ENCODE peak calls at places on chromosomes 11 and 22, in four cellular contexts. M is ovary, V is spleen, H is heart left ventricle. K is an unnamed sample.

GRCh38 chr11:73983764-73984543 is 1.3 kb upstream of the UCP2 start:
- DNase-seq in H (no peak), V (peak), M (no peak), K (no peak)

GRCh38 chr22:37420656-37421467 is 6.4 kb downstream of the ELFN2 start:
- DNase-seq in V (no peak), M (no peak), H (no peak), K (no peak)

GRCh38 chr11:65310756-65311155 is 3.9 kb upstream of the CDC42EP2 start:
- DNase-seq in H (no peak), V (no peak), M (no peak), K (no peak)

GRCh38 chr11:99822846-99823565 is 802.3 kb downstream of the CNTN5 start:
- DNase-seq in H (no peak), V (no peak), M (no peak), K (no peak)

GRCh38 chr22:31055322-31056159 is 25.6 kb upstream of the SMTN start:
- DNase-seq in V (no peak), M (peak), H (peak), K (no peak)

GRCh38 chr11:12871251-12871650 is 137.9 kb upstream of the RASSF10 start:
- DNase-seq in M (no peak), H (no peak), V (no peak), K (no peak)

GRCh38 chr22:49018601-49019000 is 809.1 kb downstream of the BRD1 start:
- DNase-seq in V (peak), M (peak), H (peak), K (no peak)

GRCh38 chr11:85844439-85845051 is 10.6 kb upstream of the CCDC83 start:
- DNase-seq in H (no peak), V (no peak), M (no peak), K (no peak)

GRCh38 chr11:86460461-86461404 is 86.0 kb downstream of the CCDC81 start:
- DNase-seq in V (no peak), M (no peak), H (no peak), K (no peak)

GRCh38 chr11:134226806-134227325 is 2.4 kb downstream of the VPS26B start:
- DNase-seq in H (no peak), M (no peak), V (no peak), K (no peak)

GRCh38 chr11:17694711-17695110 is 24.7 kb upstream of the MYOD1 start:
- DNase-seq in H (no peak), M (no peak), V (no peak), K (no peak)

GRCh38 chr11:55172734-55173415 is 89.1 kb upstream of the TRIM48 start:
- DNase-seq in H (no peak), V (peak), M (no peak), K (no peak)

GRCh38 chr11:31809857-31810778 is 1.0 kb downstream of the PAX6 start:
- DNase-seq in M (no peak), H (no peak), V (peak), K (no peak)

GRCh38 chr11:32839308-32839707 is 9.6 kb downstream of the PRRG4 start:
- DNase-seq in M (no peak), V (no peak), H (no peak), K (no peak)

GRCh38 chr11:93370260-93370659 is 39.7 kb downstream of the DEUP1 start:
- DNase-seq in V (no peak), H (no peak), M (no peak), K (no peak)

GRCh38 chr22:26568207-26568706 is 21.7 kb downstream of the TPST2 start:
- DNase-seq in M (no peak), H (no peak), V (no peak), K (no peak)

GRCh38 chr22:47354668-47355387 is 592.4 kb downstream of the TBC1D22A start:
- DNase-seq in V (no peak), M (no peak), H (no peak), K (no peak)

GRCh38 chr11:60127311-60127811 is 38.9 kb downstream of the MS4A2 start:
- DNase-seq in H (no peak), V (no peak), M (no peak), K (no peak)

GRCh38 chr11:116819049-116819448 is 4.1 kb downstream of the APOA4 start:
- DNase-seq in V (no peak), H (no peak), M (no peak), K (no peak)

GRCh38 chr11:113935858-113936257 is 31.3 kb downstream of the HTR3B start:
- DNase-seq in V (no peak), M (no peak), H (no peak), K (no peak)

GRCh38 chr22:19821523-19822300 is 33.0 kb downstream of the GNB1L start:
- DNase-seq in H (no peak), V (no peak), M (peak), K (no peak)

GRCh38 chr11:46252373-46252914 is 25.0 kb upstream of the CREB3L1 start:
- DNase-seq in V (no peak), M (no peak), H (no peak), K (no peak)

GRCh38 chr22:39173787-39174497 is 21.5 kb upstream of the CBX7 start:
- DNase-seq in M (no peak), V (peak), H (no peak), K (peak)

GRCh38 chr22:42294034-42294985 is 23.9 kb upstream of the TCF20 start:
- DNase-seq in M (no peak), V (no peak), H (peak), K (no peak)

GRCh38 chr11:76566811-76567210 is 103.7 kb downstream of the LRRC32 start:
- DNase-seq in H (no peak), V (no peak), M (no peak), K (no peak)

GRCh38 chr11:2730323-2731284 is 30.8 kb upstream of the KCNQ1OT1 start:
- DNase-seq in V (no peak), H (no peak), M (no peak), K (no peak)

GRCh38 chr11:65381721-65382035 is 768 bp downstream of the SLC25A45 start:
- DNase-seq in H (peak), V (no peak), M (no peak), K (no peak)

GRCh38 chr11:13233173-13233572 is 44.4 kb upstream of the BMAL1 start:
- DNase-seq in M (no peak), H (no peak), V (no peak), K (no peak)

GRCh38 chr22:35496768-35497312 is 43.8 kb upstream of the RASD2 start:
- DNase-seq in M (no peak), V (no peak), H (no peak), K (no peak)

GRCh38 chr11:97364047-97364446 is 974.2 kb downstream of the JRKL start:
- DNase-seq in V (no peak), M (no peak), H (no peak), K (no peak)

GRCh38 chr11:89436071-89436470 is 55.1 kb downstream of the NOX4 start:
- DNase-seq in H (no peak), V (no peak), M (no peak), K (no peak)

GRCh38 chr11:4881860-4882500 is at the start of gene OR51T1:
- DNase-seq in M (no peak), H (no peak), V (no peak), K (no peak)

GRCh38 chr22:19667872-19668740 is 46.2 kb upstream of the SEPTIN5 start:
- DNase-seq in H (no peak), M (no peak), V (no peak), K (no peak)

GRCh38 chr22:23061471-23062280 is 8.6 kb upstream of the GNAZ start:
- DNase-seq in V (peak), H (peak), M (no peak), K (no peak)

GRCh38 chr11:59787816-59788215 is 22.8 kb downstream of the MRPL16 start:
- DNase-seq in H (no peak), M (no peak), V (no peak), K (no peak)

GRCh38 chr11:30488304-30488998 is 97.7 kb downstream of the MPPED2 start:
- DNase-seq in V (no peak), H (no peak), M (no peak), K (no peak)

GRCh38 chr11:133343951-133344350 is 188.3 kb downstream of the OPCML start:
- DNase-seq in H (no peak), V (no peak), M (no peak), K (no peak)

GRCh38 chr11:92870241-92870826 is 99.1 kb upstream of the MTNR1B start:
- DNase-seq in M (no peak), H (no peak), V (no peak), K (no peak)

GRCh38 chr11:124837491-124837856 is 27.8 kb upstream of the ROBO3 start:
- DNase-seq in V (no peak), M (no peak), H (peak), K (no peak)

GRCh38 chr11:68330700-68331337 is 18.4 kb downstream of the LRP5 start:
- DNase-seq in M (no peak), V (no peak), H (no peak), K (no peak)

GRCh38 chr11:68328374-68329091 is 16.1 kb downstream of the LRP5 start:
- DNase-seq in H (no peak), V (no peak), M (no peak), K (no peak)

GRCh38 chr11:68329496-68329895 is 17.1 kb downstream of the LRP5 start:
- DNase-seq in M (no peak), H (no peak), V (no peak), K (no peak)

GRCh38 chr11:68331338-68331947 is 19.1 kb downstream of the LRP5 start:
- DNase-seq in V (no peak), H (no peak), M (no peak), K (no peak)

GRCh38 chr11:68329993-68330699 is 17.8 kb downstream of the LRP5 start:
- DNase-seq in V (no peak), H (no peak), M (no peak), K (no peak)
- H3K4me3 ChIP-seq in V (no peak), H (no peak), M (no peak), K (no peak)

DNA sequence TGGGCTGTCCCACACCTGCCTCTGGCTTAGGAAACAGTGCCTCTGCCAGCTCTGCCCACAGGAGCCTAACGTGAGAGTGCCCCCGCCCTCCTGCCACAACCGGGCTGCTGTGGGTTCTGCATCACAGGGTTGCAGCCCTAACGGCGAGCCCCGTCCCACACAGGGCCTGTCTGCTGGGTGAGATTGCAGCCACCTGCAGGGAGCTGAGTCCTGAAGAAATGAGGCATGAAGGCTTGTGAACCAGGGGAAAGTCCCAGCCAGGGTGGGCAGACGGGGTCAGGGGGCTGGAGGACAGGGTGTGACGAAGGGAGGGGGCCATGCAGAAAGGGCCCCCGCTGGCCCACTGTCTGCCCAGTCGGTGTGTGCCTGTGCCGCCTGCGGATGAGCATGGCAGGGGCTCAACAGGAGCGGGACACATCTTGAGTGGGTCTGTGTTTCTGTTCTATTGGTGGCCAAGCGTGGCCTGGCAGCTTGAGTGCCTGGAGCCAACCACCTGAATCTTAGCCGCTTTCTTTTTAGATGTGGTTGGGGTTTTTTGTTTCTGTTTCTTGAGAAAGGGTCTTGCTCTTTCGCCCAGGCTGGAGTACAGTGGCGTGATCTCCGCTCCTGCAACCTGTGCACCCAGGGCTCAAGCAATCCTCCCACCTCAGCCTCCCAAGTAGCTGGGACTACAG is 38.9 kb downstream of the CTTN start:
- DNase-seq in M (no peak), H (no peak), V (no peak), K (no peak)
- H3K4me3 ChIP-seq in M (no peak), H (no peak), V (no peak), K (no peak)

GRCh38 chr11:41457216-41458014 is 2.0 kb downstream of the LRRC4C start:
- DNase-seq in V (no peak), H (no peak), M (no peak), K (no peak)

GRCh38 chr11:41461057-41461681 is 1.7 kb upstream of the LRRC4C start:
- DNase-seq in M (no peak), H (no peak), V (no peak), K (no peak)

GRCh38 chr11:41456288-41456687 is 3.2 kb downstream of the LRRC4C start:
- DNase-seq in V (no peak), H (no peak), M (no peak), K (no peak)

DNA sequence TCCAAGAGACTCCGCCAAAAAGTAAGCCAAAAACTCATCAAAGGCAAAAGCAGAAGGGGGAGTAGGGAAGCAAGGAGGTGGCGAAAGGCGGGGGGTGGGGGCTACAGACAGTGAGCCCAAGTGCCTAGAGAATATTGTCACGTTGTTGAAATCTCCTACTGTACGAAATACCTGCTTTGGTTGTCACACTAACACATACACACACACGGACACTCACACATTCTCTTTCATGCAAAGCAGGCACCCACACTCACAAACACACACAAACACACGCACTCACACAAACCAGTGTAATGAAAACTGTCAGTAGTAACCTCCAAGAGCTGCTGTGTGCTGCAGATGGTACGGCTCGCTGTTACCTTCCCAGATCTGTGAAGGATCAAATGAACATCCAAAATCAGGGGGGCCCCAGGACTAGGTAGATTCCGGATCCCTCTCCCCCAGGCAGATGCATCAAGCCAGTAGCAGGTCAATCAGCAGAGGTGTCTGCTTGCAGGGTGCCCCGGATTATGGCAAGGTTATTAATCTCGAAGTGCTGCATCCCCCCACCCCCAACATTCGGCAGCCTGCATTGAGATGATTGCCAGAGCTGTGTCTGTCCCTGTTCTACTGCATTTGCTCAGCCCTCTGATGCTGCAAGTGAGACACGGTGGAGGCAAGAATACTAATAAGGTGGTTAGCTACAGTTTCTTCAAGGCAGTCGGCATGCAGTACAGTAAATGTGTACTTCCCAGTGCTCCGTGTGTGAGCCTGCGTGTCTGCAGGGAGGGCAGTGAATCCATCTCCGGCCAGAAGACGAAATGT is at the start of gene LRRC4C:
- DNase-seq in M (no peak), H (no peak), V (no peak), K (no peak)
- H3K4me3 ChIP-seq in M (no peak), H (no peak), V (no peak), K (no peak)

GRCh38 chr11:393219-394033 is 583 bp upstream of the PKP3 start:
- DNase-seq in M (no peak), H (no peak), V (no peak), K (no peak)
- H3K4me3 ChIP-seq in M (no peak), H (no peak), V (no peak), K (no peak)

DNA sequence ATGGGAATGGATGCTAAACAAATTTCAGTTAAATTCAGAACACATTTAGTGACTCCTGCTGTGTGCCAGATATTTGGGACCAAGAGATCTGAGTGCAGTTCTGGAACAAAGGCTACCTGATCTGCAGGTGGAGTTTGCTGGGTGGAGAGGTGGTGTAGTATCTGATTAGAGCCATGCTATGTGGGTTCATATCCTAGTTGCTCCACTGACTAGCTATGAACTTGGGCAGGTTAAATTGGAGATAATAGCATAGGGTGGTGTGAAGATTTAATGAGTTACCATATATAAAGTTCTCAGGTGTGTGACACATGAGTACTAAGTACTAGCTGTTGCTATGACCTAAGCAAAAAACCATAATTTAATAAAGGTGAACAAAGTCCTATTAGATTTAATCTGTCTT is 2.0 kb downstream of the ENDOD1 start:
- DNase-seq in H (no peak), M (no peak), V (no peak), K (no peak)
- H3K4me3 ChIP-seq in H (peak), M (no peak), V (peak), K (no peak)

DNA sequence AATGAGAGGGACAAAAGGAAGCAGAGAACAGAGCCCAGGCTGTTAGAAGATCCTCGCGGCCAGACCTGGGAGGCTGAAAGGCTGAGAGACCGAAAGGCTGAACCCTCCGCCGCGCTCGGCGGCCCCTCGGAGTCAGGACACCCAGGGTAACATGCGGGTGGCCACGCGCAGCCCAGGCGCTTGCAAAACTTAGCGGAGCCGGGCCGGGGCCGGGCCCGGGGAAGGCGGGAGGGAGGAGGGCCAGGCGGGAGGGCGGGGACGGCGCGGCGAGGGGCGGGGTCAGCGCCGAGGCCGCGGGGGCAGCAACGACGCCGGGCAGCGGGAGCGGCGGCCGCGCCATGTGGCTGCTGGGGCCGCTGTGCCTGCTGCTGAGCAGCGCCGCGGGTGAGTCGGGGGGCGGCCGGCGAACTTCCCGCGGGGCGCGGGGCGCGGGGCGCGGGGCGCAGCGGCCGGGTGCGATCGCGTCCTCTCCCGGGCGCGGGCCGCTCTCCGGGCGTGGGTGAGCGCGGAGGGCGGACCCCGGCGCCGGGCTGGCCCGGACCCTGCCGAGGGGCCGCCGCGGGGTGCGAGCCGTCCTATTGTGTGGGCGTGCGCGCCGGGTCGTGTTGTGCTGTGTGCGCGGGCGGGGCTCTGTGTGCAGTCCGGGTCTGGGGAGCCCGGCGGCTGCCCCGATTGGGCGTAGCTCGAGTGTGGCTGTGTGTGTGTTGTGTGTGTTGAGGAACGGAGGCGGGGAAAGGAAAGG is at the start of gene LDLRAD3:
- DNase-seq in H (peak), V (peak), M (peak), K (no peak)
- H3K4me3 ChIP-seq in H (peak), V (peak), M (peak), K (peak)

K was measured in effector memory CD4-positive, alpha-beta T cell.